ENCODE peak calls at places on chromosomes 7 and 10, in eight cellular contexts. Y is stimulated activated CD4-positive, alpha-beta T cell treated with anti-CD3 and anti-CD28 coated beads, Interleukin-2, amount 100 ng/mL, for 4 hours; S is NCI-H1930; J is islet precursor cell; P is non-pigmented ciliary epithelial cell; Q is CD4-positive, alpha-beta T cell; W is IMR-90; T is cardiac fibroblast. I is an unnamed sample.

GRCh38 chr10:34252111-34252510 is 563.0 kb downstream of the PARD3 start:
- DNase-seq in Y (no peak), S (no peak), J (peak; percentile 78), P (no peak), Q (no peak), W (no peak), T (peak; percentile 31), I (no peak)

GRCh38 chr7:13097508-13097907 is 410.1 kb downstream of the ARL4A start:
- DNase-seq in Y (no peak), S (no peak), J (no peak), P (no peak), Q (no peak), W (no peak), T (no peak), I (no peak)

GRCh38 chr7:542935-543789 is 23.5 kb upstream of the PDGFA start:
- DNase-seq in Y (no peak), S (no peak), J (peak; percentile 91), P (peak; percentile 64), Q (no peak), W (peak; percentile 91), T (peak; percentile 92), I (peak; percentile 33)

GRCh38 chr10:80501381-80501912 is 36.3 kb upstream of the SH2D4B start:
- DNase-seq in Y (no peak), S (no peak), J (peak; percentile 82), P (no peak), Q (no peak), W (no peak), T (no peak), I (no peak)

GRCh38 chr10:23694921-23695824 is 256.3 kb downstream of the OTUD1 start:
- DNase-seq in Y (no peak), S (no peak), J (peak; percentile 61), P (no peak), Q (no peak), W (no peak), T (no peak), I (no peak)

GRCh38 chr10:99784731-99785441 is 2.4 kb downstream of the ABCC2 start:
- DNase-seq in Y (no peak), S (no peak), J (no peak), P (no peak), Q (no peak), W (peak; percentile 36), T (no peak), I (no peak)

GRCh38 chr10:122646511-122647382 is 52.9 kb downstream of the C10orf120 start:
- DNase-seq in Y (no peak), S (no peak), J (peak; percentile 32), P (no peak), Q (no peak), W (no peak), T (no peak), I (no peak)

GRCh38 chr7:2321020-2321419 is 6.8 kb upstream of the SNX8 start:
- DNase-seq in Y (no peak), S (no peak), J (peak; percentile 81), P (no peak), Q (no peak), W (peak; percentile 22), T (no peak), I (no peak)

GRCh38 chr10:2077231-2077630 is 339.9 kb upstream of the ADARB2 start:
- DNase-seq in Y (no peak), S (no peak), J (no peak), P (no peak), Q (no peak), W (no peak), T (no peak), I (no peak)

GRCh38 chr7:95204618-95205017 is 119.7 kb downstream of the PON1 start:
- DNase-seq in Y (no peak), S (no peak), J (no peak), P (no peak), Q (no peak), W (no peak), T (no peak), I (no peak)

GRCh38 chr10:123272171-123272570 is 118.0 kb downstream of the BUB3 start:
- DNase-seq in Y (no peak), S (no peak), J (peak; percentile 32), P (no peak), Q (no peak), W (no peak), T (no peak), I (no peak)

GRCh38 chr10:133129854-133130495 is 30.0 kb upstream of the KNDC1 start:
- DNase-seq in Y (no peak), S (no peak), J (no peak), P (no peak), Q (no peak), W (no peak), T (no peak), I (no peak)

GRCh38 chr7:40541336-40541735 is 406.5 kb downstream of the SUGCT start:
- DNase-seq in Y (no peak), S (no peak), J (no peak), P (no peak), Q (no peak), W (peak; percentile 33), T (peak; percentile 68), I (no peak)

GRCh38 chr10:23439452-23439919 is 611 bp downstream of the OTUD1 start:
- DNase-seq in Y (peak; percentile 12), S (no peak), J (peak; percentile 60), P (no peak), Q (peak; percentile 16), W (no peak), T (peak; percentile 27), I (no peak)

GRCh38 chr7:114102131-114102530 is 183.3 kb upstream of the PPP1R3A start:
- DNase-seq in Y (no peak), S (no peak), J (no peak), P (no peak), Q (no peak), W (no peak), T (no peak), I (no peak)

GRCh38 chr7:63067897-63068585 is 930.6 kb upstream of the ZNF722 start:
- DNase-seq in Y (no peak), S (peak; percentile 39), J (no peak), P (no peak), Q (no peak), W (no peak), T (no peak), I (no peak)

GRCh38 chr7:3272691-3273141 is 28.3 kb upstream of the SDK1 start:
- DNase-seq in Y (no peak), S (no peak), J (peak; percentile 53), P (peak; percentile 77), Q (no peak), W (peak; percentile 96), T (peak; percentile 63), I (no peak)

GRCh38 chr7:94375167-94375566 is 19.5 kb upstream of the COL1A2 start:
- DNase-seq in Y (no peak), S (no peak), J (peak; percentile 81), P (peak; percentile 91), Q (no peak), W (peak; percentile 97), T (peak; percentile 98), I (no peak)

GRCh38 chr10:77925410-77925794 is 1.2 kb downstream of the DLG5 start:
- DNase-seq in Y (no peak), S (no peak), J (no peak), P (no peak), Q (no peak), W (peak; percentile 45), T (peak; percentile 48), I (no peak)

GRCh38 chr10:132444877-132445351 is 47.9 kb downstream of the PWWP2B start:
- DNase-seq in Y (no peak), S (no peak), J (no peak), P (no peak), Q (no peak), W (no peak), T (no peak), I (no peak)

GRCh38 chr10:50470345-50470744 is 153.4 kb downstream of the SGMS1 start:
- DNase-seq in Y (no peak), S (no peak), J (peak; percentile 69), P (no peak), Q (no peak), W (no peak), T (no peak), I (no peak)

GRCh38 chr10:110408943-110409342 is 88.8 kb upstream of the DUSP5 start:
- DNase-seq in Y (no peak), S (no peak), J (peak; percentile 53), P (no peak), Q (no peak), W (no peak), T (no peak), I (no peak)

GRCh38 chr7:114662002-114662677 is 247.5 kb downstream of the FOXP2 start:
- DNase-seq in Y (no peak), S (no peak), J (no peak), P (no peak), Q (no peak), W (no peak), T (no peak), I (no peak)

GRCh38 chr10:15433850-15434537 is 62.9 kb upstream of the FAM171A1 start:
- DNase-seq in Y (peak; percentile 15), S (peak; percentile 8), J (no peak), P (no peak), Q (peak; percentile 22), W (peak; percentile 46), T (peak; percentile 75), I (no peak)

GRCh38 chr7:129144834-129145668 is 544 bp downstream of the TSPAN33 start:
- DNase-seq in Y (no peak), S (no peak), J (no peak), P (no peak), Q (no peak), W (no peak), T (no peak), I (no peak)